ENCODE peak calls at places on chromosomes 3 and 15, in nine cellular contexts. V, L, G, H, K, B, R, N and X are unnamed samples.
A peak's percentile ranks its signal among the peaks of the same experiment; 100 is the strongest.

GRCh38 chr15:98548172-98548971 is 100.0 kb upstream of the IGF1R start:
- DNase-seq in G (peak; percentile 82), B (peak; percentile 28), L (peak; percentile 69), R (peak; percentile 83), N (peak; percentile 20), H (peak; percentile 78), V (peak; percentile 74), K (no peak), X (peak; percentile 67)

GRCh38 chr3:42961633-42962032 is 17.5 kb upstream of the GASK1A start:
- DNase-seq in G (no peak), L (no peak), V (peak; percentile 37), B (peak; percentile 12), K (peak; percentile 42), H (peak; percentile 72), R (peak; percentile 75), N (peak; percentile 7), X (peak; percentile 26)

GRCh38 chr3:105473521-105474223 is 107.0 kb downstream of the ALCAM start:
- DNase-seq in G (no peak), R (peak; percentile 17), V (peak; percentile 90), L (no peak), N (peak; percentile 48), K (no peak), B (no peak), H (no peak), X (no peak)

GRCh38 chr3:128347282-128347681 is 119.4 kb downstream of the DNAJB8 start:
- DNase-seq in V (no peak), K (no peak), G (no peak), N (no peak), R (no peak), B (no peak), L (no peak), H (no peak), X (no peak)

GRCh38 chr15:63628123-63628822 is 31.1 kb downstream of the FBXL22 start:
- DNase-seq in L (no peak), N (no peak), B (no peak), V (peak; percentile 54), K (no peak), R (no peak), H (no peak), G (no peak), X (no peak)

GRCh38 chr3:161549251-161549650 is 52.6 kb downstream of the OTOL1 start:
- DNase-seq in R (no peak), B (no peak), L (no peak), H (no peak), K (no peak), N (no peak), V (no peak), G (no peak), X (no peak)

GRCh38 chr15:95645791-95646338 is 684.6 kb upstream of the NR2F2 start:
- DNase-seq in G (no peak), R (no peak), K (no peak), B (no peak), V (no peak), H (no peak), N (no peak), L (no peak), X (no peak)

GRCh38 chr3:54814224-54814623 is 113.6 kb downstream of the LRTM1 start:
- DNase-seq in G (no peak), L (no peak), B (no peak), H (no peak), V (no peak), K (no peak), N (no peak), R (no peak), X (no peak)

GRCh38 chr15:58065011-58065444 is 483 bp downstream of the ALDH1A2 start:
- DNase-seq in H (peak; percentile 51), N (no peak), R (peak; percentile 55), V (no peak), K (no peak), L (peak; percentile 9), B (no peak), G (peak; percentile 49), X (peak; percentile 4)

GRCh38 chr3:172135766-172136729 is 96.7 kb downstream of the FNDC3B start:
- DNase-seq in N (peak; percentile 63), G (no peak), K (no peak), L (no peak), R (peak; percentile 29), B (no peak), H (no peak), V (peak; percentile 61), X (no peak)

GRCh38 chr3:191412764-191413163 is 48.2 kb upstream of the PYDC2 start:
- DNase-seq in N (peak; percentile 86), G (no peak), V (peak; percentile 80), R (no peak), L (no peak), K (no peak), H (no peak), B (peak; percentile 76), X (no peak)

GRCh38 chr3:128521715-128522114 is 28.7 kb upstream of the GATA2 start:
- DNase-seq in K (no peak), G (no peak), V (no peak), N (no peak), R (no peak), L (no peak), B (no peak), H (no peak), X (no peak)

GRCh38 chr15:88574646-88575045 is 28.2 kb upstream of the DET1 start:
- DNase-seq in N (no peak), V (no peak), B (no peak), R (peak; percentile 55), L (no peak), H (no peak), K (no peak), G (no peak), X (peak; percentile 20)

GRCh38 chr15:96356494-96357455 is 26.3 kb downstream of the NR2F2 start:
- DNase-seq in R (peak; percentile 83), H (peak; percentile 88), B (no peak), N (peak; percentile 65), L (peak; percentile 66), K (peak; percentile 48), V (peak; percentile 86), G (peak; percentile 78), X (peak; percentile 75)

GRCh38 chr15:38073278-38073930 is 139.0 kb downstream of the TMCO5A start:
- DNase-seq in N (no peak), K (no peak), H (peak; percentile 58), R (no peak), V (no peak), B (no peak), L (no peak), G (no peak), X (peak; percentile 38)

GRCh38 chr15:39641187-39641889 is 60.5 kb downstream of the THBS1 start:
- DNase-seq in R (no peak), B (no peak), L (no peak), N (no peak), G (no peak), K (no peak), H (no peak), V (peak; percentile 87), X (no peak)

GRCh38 chr3:88440701-88441100 is 290.9 kb downstream of the C3orf38 start:
- DNase-seq in H (no peak), K (no peak), V (no peak), B (no peak), L (no peak), N (no peak), R (no peak), G (no peak), X (no peak)

GRCh38 chr3:87198774-87199173 is 28.3 kb upstream of the CHMP2B start:
- DNase-seq in L (no peak), R (no peak), B (no peak), V (no peak), G (no peak), N (no peak), K (no peak), H (no peak), X (no peak)

GRCh38 chr15:42267286-42267685 is 5.7 kb upstream of the GANC start:
- DNase-seq in K (no peak), N (no peak), V (no peak), B (no peak), G (no peak), R (no peak), L (no peak), H (no peak), X (no peak)

GRCh38 chr3:145900056-145900829 is 260.7 kb downstream of the PLOD2 start:
- DNase-seq in N (no peak), R (no peak), G (no peak), V (no peak), B (no peak), K (no peak), H (no peak), L (no peak), X (no peak)